ENCODE peak calls at places on chromosomes 4 and X, in nine cellular contexts. X, J, U, Y, R, Z, Q, B and S are unnamed samples.
A peak's percentile ranks its signal among the peaks of the same experiment; 100 is the strongest.

GRCh38 chr4:40314951-40315350 is 20.2 kb upstream of the CHRNA9 start:
- DNase-seq in Y (no peak), Z (no peak), Q (no peak), X (no peak), R (no peak), J (no peak), U (no peak), B (no peak), S (peak; percentile 77)

GRCh38 chrX:139826065-139827044 is 106.5 kb downstream of the ATP11C start:
- DNase-seq in R (no peak), X (peak; percentile 23), Z (peak; percentile 83), J (no peak), Q (no peak), U (no peak), Y (no peak), B (peak; percentile 13), S (peak; percentile 76)

GRCh38 chrX:154600962-154601374 is 16.0 kb downstream of the CTAG1A start:
- DNase-seq in Y (no peak), Z (no peak), J (no peak), R (no peak), X (no peak), Q (no peak), B (no peak), U (no peak), S (no peak)

GRCh38 chrX:22952011-22952410 is 47.7 kb upstream of the DDX53 start:
- DNase-seq in R (no peak), U (peak; percentile 58), Z (peak; percentile 51), J (no peak), Y (no peak), B (peak; percentile 39), X (peak; percentile 71), Q (no peak), S (no peak)

GRCh38 chrX:140822861-140823260 is 113.3 kb downstream of the LINC00632 start:
- DNase-seq in Z (no peak), Y (no peak), X (no peak), Q (no peak), J (no peak), B (no peak), U (no peak), R (no peak), S (no peak)

GRCh38 chrX:15146515-15146914 is 123.4 kb downstream of the ASB9 start:
- DNase-seq in X (peak; percentile 12), R (no peak), B (peak; percentile 54), Q (no peak), Y (no peak), U (peak; percentile 80), J (no peak), Z (no peak), S (no peak)

GRCh38 chrX:68431836-68432235 is 1.5 kb downstream of the OPHN1 start:
- DNase-seq in R (no peak), B (no peak), J (no peak), U (no peak), Y (no peak), Q (no peak), Z (peak; percentile 66), X (no peak), S (no peak)

GRCh38 chrX:18701621-18702361 is 5.7 kb upstream of the PPEF1 start:
- DNase-seq in Z (peak; percentile 9), Y (no peak), R (no peak), X (peak; percentile 32), Q (no peak), U (no peak), B (peak; percentile 22), J (no peak), S (peak; percentile 48)

GRCh38 chrX:34900691-34901090 is 41.9 kb upstream of the FAM47B start:
- DNase-seq in J (no peak), R (no peak), Y (no peak), Q (no peak), X (no peak), U (no peak), B (no peak), Z (peak; percentile 15), S (no peak)

GRCh38 chr4:159212675-159213297 is 109.9 kb downstream of the RAPGEF2 start:
- DNase-seq in Q (no peak), Z (no peak), R (no peak), J (no peak), U (no peak), Y (peak; percentile 54), B (no peak), X (no peak), S (no peak)

GRCh38 chrX:31658360-31658759 is 586.5 kb upstream of the FTHL17 start:
- DNase-seq in X (peak; percentile 29), Q (no peak), Y (no peak), B (no peak), R (no peak), Z (peak; percentile 49), J (no peak), U (no peak), S (peak; percentile 29)

GRCh38 chrX:30489323-30489722 is 88.2 kb downstream of the TASL start:
- DNase-seq in U (peak; percentile 50), Q (no peak), J (no peak), Y (no peak), X (no peak), Z (no peak), B (no peak), R (no peak), S (no peak)

GRCh38 chr4:762211-763190 is 56.9 kb downstream of the PCGF3 start:
- DNase-seq in X (no peak), Z (no peak), Q (no peak), R (no peak), B (no peak), Y (peak; percentile 10), J (no peak), U (no peak), S (no peak)

GRCh38 chrX:132292753-132293152 is 73.5 kb upstream of the RAP2C start:
- DNase-seq in X (peak; percentile 59), R (peak; percentile 31), J (peak; percentile 21), Z (peak; percentile 57), Q (no peak), B (peak; percentile 19), U (peak; percentile 58), Y (no peak), S (peak; percentile 45)

GRCh38 chr4:55016131-55016530 is 109.3 kb downstream of the KDR start:
- DNase-seq in R (no peak), X (no peak), J (no peak), U (no peak), Y (no peak), B (no peak), Z (no peak), Q (no peak), S (no peak)

GRCh38 chr4:10951306-10951705 is 266.7 kb upstream of the CLNK start:
- DNase-seq in X (peak; percentile 37), B (no peak), R (no peak), U (no peak), Z (no peak), J (no peak), Q (no peak), Y (no peak), S (peak; percentile 78)
- H3K4me3 ChIP-seq in X (no peak overlapping the region), B (no peak overlapping the region), R (no peak overlapping the region), U (no peak overlapping the region), Z (no peak overlapping the region), J (no peak overlapping the region), Q (no peak overlapping the region), Y (no peak overlapping the region), S (no peak overlapping the region)

GRCh38 chrX:135707880-135708279 is 5.6 kb upstream of the CT45A1 start:
- DNase-seq in R (no peak), Q (no peak), J (no peak), Z (no peak), X (no peak), B (peak; percentile 69), U (peak; percentile 82), Y (no peak), S (no peak)
- H3K36me3 ChIP-seq in R (no peaks in the 10 kb centered on the region), Q (no peaks in the 10 kb centered on the region), J (no peaks in the 10 kb centered on the region), Z (no peaks in the 10 kb centered on the region), X (no peaks in the 10 kb centered on the region), B (no peaks in the 10 kb centered on the region), U (no peaks in the 10 kb centered on the region), Y (no peaks in the 10 kb centered on the region), S (no peaks in the 10 kb centered on the region)

GRCh38 chrX:39504850-39505259 is 592.9 kb downstream of the BCOR start:
- DNase-seq in B (no peak), X (peak; percentile 2), Z (no peak), Y (no peak), J (no peak), Q (no peak), U (no peak), R (no peak), S (no peak)
- H3K4me3 ChIP-seq in B (no peak overlapping the region), X (no peak overlapping the region), Z (no peak overlapping the region), Y (no peak overlapping the region), J (no peak overlapping the region), Q (no peak overlapping the region), U (no peak overlapping the region), R (no peak overlapping the region), S (no peak overlapping the region)

GRCh38 chr4:153663667-153664066 is 20.4 kb upstream of the TLR2 start:
- DNase-seq in Q (no peak), U (no peak), R (no peak), Y (no peak), Z (no peak), X (no peak), J (no peak), B (no peak), S (no peak)
- H3K36me3 ChIP-seq in Q (no peaks in the 10 kb centered on the region), U (no peaks in the 10 kb centered on the region), R (no peaks in the 10 kb centered on the region), Y (no peaks in the 10 kb centered on the region), Z (no peaks in the 10 kb centered on the region), X (no peaks in the 10 kb centered on the region), J (no peaks in the 10 kb centered on the region), B (no peaks in the 10 kb centered on the region), S (no peaks in the 10 kb centered on the region)

GRCh38 chr4:139452000-139452399 is 1.9 kb upstream of the RAB33B start:
- DNase-seq in J (no peak), R (no peak), Q (no peak), Z (no peak), X (no peak), Y (no peak), B (no peak), U (no peak), S (no peak)
- H3K4me3 ChIP-seq in J (no peak overlapping the region), R (peak overlapping the region; percentile 90), Q (no peak overlapping the region), Z (no peak overlapping the region), X (peak overlapping the region; percentile 99), Y (no peak overlapping the region), B (no peak overlapping the region), U (peak overlapping the region; percentile 97), S (no peak overlapping the region)

GRCh38 chrX:46737462-46737861 is 21.5 kb downstream of the SLC9A7 start:
- DNase-seq in Q (no peak), Z (peak; percentile 73), U (no peak), B (no peak), Y (no peak), X (peak; percentile 5), J (no peak), R (no peak), S (peak; percentile 13)
- H3K36me3 ChIP-seq in Q (no peaks in the 10 kb centered on the region), Z (no peaks in the 10 kb centered on the region), U (peaks cover 9% of the 10 kb centered on the region), B (no peaks in the 10 kb centered on the region), Y (no peaks in the 10 kb centered on the region), X (no peaks in the 10 kb centered on the region), J (no peaks in the 10 kb centered on the region), R (no peaks in the 10 kb centered on the region), S (no peaks in the 10 kb centered on the region)